ENCODE peak calls at places on chromosome 21, in nine cellular contexts. Y is fibroblast of the aortic adventitia, I is lower lobe of right lung, U is cardiac muscle cell, W is progenitor cell of endocrine pancreas, P is pancreas, K is AG04450, M is brain microvascular endothelial cell, F is Calu3. E is an unnamed sample.

GRCh38 chr21:37378700-37379139 is 12.1 kb downstream of the DYRK1A start:
- DNase-seq in Y (no peak), I (no peak), U (no peak), W (no peak), P (no peak), K (no peak), M (no peak), F (no peak), E (no peak)

GRCh38 chr21:29145354-29145782 is 14.9 kb downstream of the MAP3K7CL start:
- DNase-seq in Y (peak; percentile 93), I (no peak), U (no peak), W (no peak), P (no peak), K (peak; percentile 73), M (peak; percentile 83), F (peak; percentile 9), E (peak; percentile 91)

GRCh38 chr21:17270234-17270633 is 242.6 kb upstream of the CXADR start:
- DNase-seq in Y (peak; percentile 73), I (no peak), U (peak; percentile 62), W (no peak), P (no peak), K (peak; percentile 1), M (peak; percentile 29), F (no peak), E (peak; percentile 47)

GRCh38 chr21:35989185-35989735 is 71.1 kb downstream of the SETD4 start:
- DNase-seq in Y (peak; percentile 82), I (peak; percentile 64), U (no peak), W (no peak), P (no peak), K (no peak), M (no peak), F (no peak), E (no peak)

GRCh38 chr21:31092867-31093266 is 54.6 kb upstream of the KRTAP19-8 start:
- DNase-seq in Y (no peak), I (no peak), U (no peak), W (no peak), P (no peak), K (no peak), M (no peak), F (no peak), E (no peak)

GRCh38 chr21:14870841-14871126 is 194.0 kb downstream of the NRIP1 start:
- DNase-seq in Y (no peak), I (no peak), U (no peak), W (no peak), P (no peak), K (no peak), M (no peak), F (no peak), E (no peak)

GRCh38 chr21:23876925-23877558 is 1730.2 kb downstream of the MRPL39 start:
- DNase-seq in Y (peak; percentile 0), I (no peak), U (no peak), W (no peak), P (no peak), K (no peak), M (no peak), F (no peak), E (no peak)

GRCh38 chr21:33390479-33390878 is 12.7 kb upstream of the IFNGR2 start:
- DNase-seq in Y (no peak), I (no peak), U (no peak), W (no peak), P (no peak), K (no peak), M (no peak), F (no peak), E (no peak)

GRCh38 chr21:37348664-37349063 is 17.9 kb upstream of the DYRK1A start:
- DNase-seq in Y (peak; percentile 7), I (no peak), U (no peak), W (no peak), P (no peak), K (no peak), M (no peak), F (no peak), E (no peak)

GRCh38 chr21:45098867-45099266 is 24.5 kb downstream of the ADARB1 start:
- DNase-seq in Y (peak; percentile 22), I (no peak), U (peak; percentile 48), W (no peak), P (no peak), K (no peak), M (no peak), F (no peak), E (no peak)
- TF ChIP-seq CTCF in Y (peak; percentile 39), I (peak; percentile 25), U (peak; percentile 43), W (peak; percentile 36), P (no peak), K (peak; percentile 47), M (peak; percentile 73), F (no peak), E (peak; percentile 40)

GRCh38 chr21:34596561-34597271 is 18.2 kb downstream of the RCAN1 start:
- DNase-seq in Y (no peak), I (no peak), U (no peak), W (no peak), P (no peak), K (no peak), M (no peak), F (no peak), E (no peak)
- TF ChIP-seq CTCF in Y (no peak), I (no peak), U (no peak), W (no peak), P (no peak), K (no peak), M (no peak), F (no peak), E (no peak)

GRCh38 chr21:42277593-42277992 is 37.6 kb downstream of the TFF3 start:
- DNase-seq in Y (no peak), I (no peak), U (no peak), W (no peak), P (no peak), K (no peak), M (no peak), F (no peak), E (peak; percentile 16)

GRCh38 chr21:42279341-42279871 is 35.8 kb downstream of the TFF3 start:
- DNase-seq in Y (no peak), I (no peak), U (no peak), W (no peak), P (no peak), K (no peak), M (no peak), F (no peak), E (no peak)

GRCh38 chr21:42278750-42279149 is 36.5 kb downstream of the TFF3 start:
- DNase-seq in Y (no peak), I (no peak), U (no peak), W (no peak), P (no peak), K (no peak), M (no peak), F (no peak), E (no peak)

GRCh38 chr21:42276076-42276475 is 39.1 kb downstream of the TFF3 start:
- DNase-seq in Y (no peak), I (no peak), U (no peak), W (no peak), P (no peak), K (no peak), M (no peak), F (no peak), E (no peak)

DNA sequence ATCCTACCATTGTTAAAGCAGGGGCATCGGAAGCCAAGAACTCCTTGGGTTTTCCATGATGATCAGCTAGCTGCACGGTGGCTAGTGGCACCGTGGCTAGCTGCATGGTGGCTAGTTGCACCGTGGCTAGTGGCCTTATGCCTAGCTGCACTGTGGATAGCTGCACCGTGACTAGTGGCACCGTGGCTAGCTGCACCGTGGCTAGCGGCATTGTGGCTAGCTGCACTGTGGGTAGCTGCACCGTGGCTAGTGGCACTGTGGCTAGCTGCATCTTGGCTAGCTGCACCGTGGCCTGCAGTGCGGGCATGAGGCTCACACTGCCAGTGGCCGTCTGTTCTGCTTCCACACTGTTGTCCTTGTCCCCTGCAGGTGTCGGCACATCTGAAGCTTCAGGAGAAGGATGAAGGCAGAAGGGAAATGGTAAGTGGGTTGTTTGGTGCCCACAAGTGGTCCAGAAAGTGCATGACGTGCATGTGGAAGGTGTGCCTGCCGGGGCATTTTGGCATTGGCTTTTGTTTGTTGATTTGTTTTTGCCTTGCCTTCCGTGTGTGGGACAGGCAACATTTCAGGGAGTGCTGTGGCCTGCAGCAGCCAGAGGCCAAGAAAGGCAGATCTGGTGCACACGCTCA is 38.6 kb downstream of the TFF3 start:
- DNase-seq in Y (no peak), I (no peak), U (no peak), W (no peak), P (no peak), K (no peak), M (no peak), F (no peak), E (no peak)
- TF ChIP-seq CTCF in Y (no peak), I (no peak), U (peak; percentile 8), W (peak; percentile 12), P (no peak), K (no peak), M (no peak), F (no peak), E (no peak)

GRCh38 chr21:43728467-43729390 is 9.8 kb downstream of the PDXK start:
- DNase-seq in Y (peak; percentile 98), I (peak; percentile 96), U (peak; percentile 87), W (peak; percentile 49), P (peak; percentile 84), K (peak; percentile 97), M (peak; percentile 99), F (peak; percentile 77), E (peak; percentile 98)
- TF ChIP-seq CTCF in Y (no peak), I (peak; percentile 42), U (peak; percentile 20), W (peak; percentile 63), P (no peak), K (no peak), M (peak; percentile 51), F (no peak), E (no peak)

DNA sequence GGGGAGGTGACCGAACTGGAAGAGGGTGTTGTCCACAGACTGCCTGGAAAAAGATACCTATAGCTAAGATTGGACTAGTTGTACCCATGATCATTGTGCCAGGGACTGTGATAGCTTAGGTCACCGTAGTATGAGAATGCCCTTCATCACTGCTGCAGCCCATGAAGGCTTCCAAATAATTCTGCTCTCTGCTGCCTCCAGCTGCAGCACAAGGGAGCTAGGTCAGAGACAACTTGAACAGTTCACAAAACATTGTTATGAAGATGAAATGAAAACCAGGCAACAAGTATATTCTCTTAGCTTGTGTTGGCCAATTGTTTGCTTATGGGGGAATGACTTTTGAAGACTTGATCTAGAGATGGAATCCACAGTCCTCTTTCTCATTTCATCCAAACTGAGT is 246.7 kb downstream of the MRPL39 start:
- DNase-seq in Y (no peak), I (no peak), U (no peak), W (no peak), P (no peak), K (no peak), M (no peak), F (no peak), E (no peak)
- TF ChIP-seq CTCF in Y (peak; percentile 48), I (no peak), U (peak; percentile 22), W (peak; percentile 8), P (no peak), K (peak; percentile 29), M (peak; percentile 62), F (no peak), E (peak; percentile 28)

E was measured in astrocyte.